ENCODE peak calls at places on chromosome 15, in six cellular contexts. One of them, this sample, is unnamed.

GRCh38 chr15:92958105-92958504 is 58.0 kb downstream of the CHD2 start:
- DNase-seq in neuronal stem cell: no peak
- DNase-seq in IMR-90: peak; percentile 39
- DNase-seq in H9: no peak
- DNase-seq in mesenchymal stem cell: peak; percentile 33
- DNase-seq in H1: no peak
- DNase-seq in this sample: no peak

GRCh38 chr15:85397151-85397550 is 16.7 kb downstream of the AKAP13 start:
- DNase-seq in neuronal stem cell: no peak
- DNase-seq in IMR-90: no peak
- DNase-seq in H9: no peak
- DNase-seq in mesenchymal stem cell: no peak
- DNase-seq in H1: no peak
- DNase-seq in this sample: no peak

GRCh38 chr15:35003928-35004327 is 15.8 kb upstream of the ZNF770 start:
- DNase-seq in neuronal stem cell: no peak
- DNase-seq in IMR-90: no peak
- DNase-seq in H9: no peak
- DNase-seq in mesenchymal stem cell: no peak
- DNase-seq in H1: no peak
- DNase-seq in this sample: no peak

GRCh38 chr15:83449928-83450501 is 2.9 kb downstream of the SH3GL3 start:
- DNase-seq in neuronal stem cell: no peak
- DNase-seq in IMR-90: no peak
- DNase-seq in H9: no peak
- DNase-seq in mesenchymal stem cell: no peak
- DNase-seq in H1: no peak
- DNase-seq in this sample: no peak

GRCh38 chr15:65792988-65793812 is 1.1 kb upstream of the DENND4A start:
- DNase-seq in neuronal stem cell: no peak
- DNase-seq in IMR-90: no peak
- DNase-seq in H9: no peak
- DNase-seq in mesenchymal stem cell: no peak
- DNase-seq in H1: no peak
- DNase-seq in this sample: peak; percentile 63

GRCh38 chr15:29668120-29668602 is 154.1 kb downstream of the TJP1 start:
- DNase-seq in neuronal stem cell: peak; percentile 64
- DNase-seq in IMR-90: peak; percentile 88
- DNase-seq in H9: peak; percentile 91
- DNase-seq in mesenchymal stem cell: peak; percentile 92
- DNase-seq in H1: peak; percentile 83
- DNase-seq in this sample: peak; percentile 85

GRCh38 chr15:71219646-71220045 is 104.4 kb downstream of the THSD4 start:
- DNase-seq in neuronal stem cell: no peak
- DNase-seq in IMR-90: peak; percentile 94
- DNase-seq in H9: no peak
- DNase-seq in mesenchymal stem cell: peak; percentile 94
- DNase-seq in H1: no peak
- DNase-seq in this sample: no peak

GRCh38 chr15:56249080-56249479 is 5.4 kb upstream of the RFX7 start:
- DNase-seq in neuronal stem cell: no peak
- DNase-seq in IMR-90: peak; percentile 58
- DNase-seq in H9: peak; percentile 49
- DNase-seq in mesenchymal stem cell: peak; percentile 18
- DNase-seq in H1: no peak
- DNase-seq in this sample: peak; percentile 65

GRCh38 chr15:61794881-61795280 is 265.4 kb downstream of the VPS13C start:
- DNase-seq in neuronal stem cell: no peak
- DNase-seq in IMR-90: no peak
- DNase-seq in H9: no peak
- DNase-seq in mesenchymal stem cell: no peak
- DNase-seq in H1: no peak
- DNase-seq in this sample: no peak

GRCh38 chr15:32908135-32908801 is 190.5 kb downstream of the GREM1 start:
- DNase-seq in neuronal stem cell: no peak
- DNase-seq in IMR-90: peak; percentile 87
- DNase-seq in H9: no peak
- DNase-seq in mesenchymal stem cell: peak; percentile 75
- DNase-seq in H1: no peak
- DNase-seq in this sample: no peak

GRCh38 chr15:74400313-74400850 is 32.9 kb upstream of the CYP11A1 start:
- DNase-seq in neuronal stem cell: no peak
- DNase-seq in IMR-90: no peak
- DNase-seq in H9: no peak
- DNase-seq in mesenchymal stem cell: no peak
- DNase-seq in H1: no peak
- DNase-seq in this sample: no peak

GRCh38 chr15:50141856-50142255 is 22.8 kb upstream of the ATP8B4 start:
- DNase-seq in neuronal stem cell: no peak
- DNase-seq in IMR-90: no peak
- DNase-seq in H9: no peak
- DNase-seq in mesenchymal stem cell: no peak
- DNase-seq in H1: no peak
- DNase-seq in this sample: no peak

GRCh38 chr15:41692049-41692448 is 31.8 kb downstream of the MGA start:
- DNase-seq in neuronal stem cell: no peak
- DNase-seq in IMR-90: no peak
- DNase-seq in H9: no peak
- DNase-seq in mesenchymal stem cell: no peak
- DNase-seq in H1: no peak
- DNase-seq in this sample: no peak

GRCh38 chr15:80804970-80805495 is 25.9 kb downstream of the CEMIP start:
- DNase-seq in neuronal stem cell: no peak
- DNase-seq in IMR-90: no peak
- DNase-seq in H9: no peak
- DNase-seq in mesenchymal stem cell: no peak
- DNase-seq in H1: no peak
- DNase-seq in this sample: no peak

GRCh38 chr15:89654847-89655805 is at the start of gene KIF7:
- DNase-seq in neuronal stem cell: peak; percentile 70
- DNase-seq in IMR-90: peak; percentile 47
- DNase-seq in H9: peak; percentile 84
- DNase-seq in mesenchymal stem cell: peak; percentile 48
- DNase-seq in H1: peak; percentile 87
- DNase-seq in this sample: peak; percentile 55
- H2BK5ac ChIP-seq in neuronal stem cell: no peak within 1 kb of the TSS
- H2BK5ac ChIP-seq in IMR-90: peak within 1 kb of the TSS; percentile 9
- H2BK5ac ChIP-seq in H9: no peak within 1 kb of the TSS
- H2BK5ac ChIP-seq in mesenchymal stem cell: no peak within 1 kb of the TSS
- H2BK5ac ChIP-seq in H1: no peak within 1 kb of the TSS
- H2BK5ac ChIP-seq in this sample: no peak within 1 kb of the TSS

GRCh38 chr15:67646847-67647246 is 104.3 kb downstream of the MAP2K5 start:
- DNase-seq in neuronal stem cell: no peak
- DNase-seq in IMR-90: no peak
- DNase-seq in H9: no peak
- DNase-seq in mesenchymal stem cell: no peak
- DNase-seq in H1: no peak
- DNase-seq in this sample: no peak

DNA sequence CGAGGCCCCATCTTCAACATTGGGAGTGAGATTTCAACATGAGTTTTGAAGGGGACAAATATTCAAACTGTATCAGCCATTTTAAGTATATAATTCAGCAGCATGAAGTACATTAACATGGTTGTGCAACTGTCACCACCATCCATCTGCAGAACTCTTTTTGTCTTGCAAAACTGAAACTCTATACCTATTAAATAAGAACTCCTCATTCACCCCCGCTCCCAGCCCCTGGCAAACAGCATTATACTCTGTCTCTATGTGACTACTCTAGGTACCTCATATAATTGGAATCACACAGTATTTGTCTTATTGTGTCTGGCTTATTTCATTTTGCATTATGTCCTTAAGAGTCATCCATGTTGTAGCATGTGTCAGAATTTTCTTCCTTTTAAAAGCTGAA is 110.1 kb downstream of the MAP2K5 start:
- DNase-seq in neuronal stem cell: no peak
- DNase-seq in IMR-90: no peak
- DNase-seq in H9: no peak
- DNase-seq in mesenchymal stem cell: no peak
- DNase-seq in H1: no peak
- DNase-seq in this sample: no peak
- H4K91ac ChIP-seq in neuronal stem cell: no peak overlapping the region
- H4K91ac ChIP-seq in IMR-90: no peak overlapping the region
- H4K91ac ChIP-seq in H9: no peak overlapping the region
- H4K91ac ChIP-seq in mesenchymal stem cell: no peak overlapping the region
- H4K91ac ChIP-seq in H1: no peak overlapping the region
- H4K91ac ChIP-seq in this sample: no peak overlapping the region

GRCh38 chr15:99062226-99062625 is 42.7 kb upstream of the SYNM start:
- DNase-seq in neuronal stem cell: no peak
- DNase-seq in IMR-90: no peak
- DNase-seq in H9: no peak
- DNase-seq in mesenchymal stem cell: no peak
- DNase-seq in H1: no peak
- DNase-seq in this sample: no peak

GRCh38 chr15:99058421-99058870 is 46.4 kb upstream of the SYNM start:
- DNase-seq in neuronal stem cell: no peak
- DNase-seq in IMR-90: no peak
- DNase-seq in H9: peak; percentile 40
- DNase-seq in mesenchymal stem cell: no peak
- DNase-seq in H1: peak; percentile 53
- DNase-seq in this sample: no peak

GRCh38 chr15:99057020-99057419 is 47.9 kb upstream of the SYNM start:
- DNase-seq in neuronal stem cell: no peak
- DNase-seq in IMR-90: no peak
- DNase-seq in H9: peak; percentile 56
- DNase-seq in mesenchymal stem cell: no peak
- DNase-seq in H1: peak; percentile 45
- DNase-seq in this sample: no peak

GRCh38 chr15:99057697-99058420 is 47.0 kb upstream of the SYNM start:
- DNase-seq in neuronal stem cell: no peak
- DNase-seq in IMR-90: no peak
- DNase-seq in H9: no peak
- DNase-seq in mesenchymal stem cell: no peak
- DNase-seq in H1: peak; percentile 42
- DNase-seq in this sample: no peak

DNA sequence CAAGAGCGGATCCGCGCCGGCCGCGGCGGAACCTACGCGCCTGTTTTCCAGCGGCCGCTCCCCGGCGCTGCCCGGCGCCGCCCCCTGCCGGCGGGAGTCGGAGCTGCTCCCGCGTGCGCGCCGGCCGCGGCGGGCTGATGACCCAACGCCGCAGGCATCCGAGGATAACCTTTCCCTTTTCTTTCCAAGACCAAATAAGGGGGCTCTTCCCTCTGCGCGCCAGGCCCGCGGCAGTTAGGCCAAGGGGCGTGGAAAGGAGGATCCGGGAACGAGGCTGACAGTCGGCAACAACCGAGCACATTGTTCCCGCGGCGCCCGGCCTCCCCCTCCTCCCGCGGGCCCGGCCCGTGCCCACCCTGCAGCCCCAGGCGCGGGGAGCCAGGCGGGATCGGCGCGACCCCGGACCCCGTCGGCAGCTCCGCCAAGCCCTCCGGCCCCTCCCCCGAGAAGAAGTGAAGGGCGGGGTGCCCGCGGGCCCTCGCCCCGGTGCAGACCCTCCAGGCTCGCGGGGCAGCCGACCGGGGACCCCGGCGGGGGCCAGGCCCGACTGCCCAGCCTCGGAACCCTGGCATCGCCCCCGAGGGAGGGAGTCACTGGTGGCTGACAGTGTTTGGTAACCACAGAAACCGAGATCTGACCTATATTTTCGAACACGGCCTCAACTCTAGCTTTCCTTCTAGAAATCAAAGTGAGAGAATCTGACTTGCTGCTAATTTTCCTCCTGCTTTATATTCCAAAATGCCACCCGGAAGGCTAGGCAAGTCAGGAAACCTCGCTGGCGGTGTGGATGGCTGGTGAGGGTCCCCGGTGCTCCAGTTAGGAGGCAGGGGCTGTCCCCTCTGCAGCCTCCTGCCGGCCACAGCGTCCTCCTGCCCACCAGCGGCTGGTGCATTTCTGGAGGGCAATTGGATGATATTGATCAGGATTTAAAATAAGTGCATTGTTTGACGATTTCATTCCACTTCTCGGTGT is 45.6 kb upstream of the SYNM start:
- DNase-seq in neuronal stem cell: peak; percentile 85
- DNase-seq in IMR-90: peak; percentile 87
- DNase-seq in H9: peak; percentile 85
- DNase-seq in mesenchymal stem cell: peak; percentile 90
- DNase-seq in H1: peak; percentile 86
- DNase-seq in this sample: peak; percentile 27
- H3K4ac ChIP-seq in neuronal stem cell: no peak overlapping the region
- H3K4ac ChIP-seq in IMR-90: peak overlapping the region; percentile 95
- H3K4ac ChIP-seq in H9: no peak overlapping the region
- H3K4ac ChIP-seq in mesenchymal stem cell: peak overlapping the region; percentile 94
- H3K4ac ChIP-seq in H1: no peak overlapping the region
- H3K4ac ChIP-seq in this sample: peak overlapping the region; percentile 59

GRCh38 chr15:58247803-58248503 is 109.8 kb downstream of the AQP9 start:
- DNase-seq in neuronal stem cell: no peak
- DNase-seq in IMR-90: peak; percentile 25
- DNase-seq in H9: no peak
- DNase-seq in mesenchymal stem cell: no peak
- DNase-seq in H1: no peak
- DNase-seq in this sample: peak; percentile 53

GRCh38 chr15:58246041-58246440 is 107.9 kb downstream of the AQP9 start:
- DNase-seq in neuronal stem cell: no peak
- DNase-seq in IMR-90: no peak
- DNase-seq in H9: no peak
- DNase-seq in mesenchymal stem cell: no peak
- DNase-seq in H1: no peak
- DNase-seq in this sample: no peak

GRCh38 chr15:58252586-58253323 is 114.6 kb downstream of the AQP9 start:
- DNase-seq in neuronal stem cell: no peak
- DNase-seq in IMR-90: no peak
- DNase-seq in H9: no peak
- DNase-seq in mesenchymal stem cell: no peak
- DNase-seq in H1: no peak
- DNase-seq in this sample: no peak

GRCh38 chr15:58248504-58248842 is 110.3 kb downstream of the AQP9 start:
- DNase-seq in neuronal stem cell: no peak
- DNase-seq in IMR-90: no peak
- DNase-seq in H9: no peak
- DNase-seq in mesenchymal stem cell: no peak
- DNase-seq in H1: no peak
- DNase-seq in this sample: no peak

GRCh38 chr15:58249646-58250312 is 111.6 kb downstream of the AQP9 start:
- DNase-seq in neuronal stem cell: no peak
- DNase-seq in IMR-90: no peak
- DNase-seq in H9: no peak
- DNase-seq in mesenchymal stem cell: no peak
- DNase-seq in H1: no peak
- DNase-seq in this sample: no peak
- H2BK5ac ChIP-seq in neuronal stem cell: no peak overlapping the region
- H2BK5ac ChIP-seq in IMR-90: no peak overlapping the region
- H2BK5ac ChIP-seq in H9: no peak overlapping the region
- H2BK5ac ChIP-seq in mesenchymal stem cell: no peak overlapping the region
- H2BK5ac ChIP-seq in H1: no peak overlapping the region
- H2BK5ac ChIP-seq in this sample: no peak overlapping the region